ENCODE peak calls at places on chromosome 1, in nine cellular contexts. R, I, N, Q, F, A, J, K and O are unnamed samples.

GRCh38 chr1:210239295-210240155 is 6.9 kb downstream of the SERTAD4 start:
- DNase-seq in R (peak), I (peak), N (no peak), Q (peak), F (peak), A (peak), J (no peak), K (no peak), O (no peak)

GRCh38 chr1:9260086-9260766 is 25.7 kb downstream of the H6PD start:
- DNase-seq in R (no peak), I (no peak), N (no peak), Q (no peak), F (no peak), A (no peak), J (no peak), K (no peak), O (no peak)

GRCh38 chr1:219173758-219174671 is at the start of gene LYPLAL1:
- DNase-seq in R (peak), I (peak), N (peak), Q (peak), F (peak), A (peak), J (peak), K (peak), O (peak)

GRCh38 chr1:83990734-83991133 is 8.2 kb downstream of the TTLL7 start:
- DNase-seq in R (no peak), I (no peak), N (no peak), Q (no peak), F (no peak), A (no peak), J (no peak), K (no peak), O (no peak)

GRCh38 chr1:113416515-113416914 is 26.2 kb downstream of the MAGI3 start:
- DNase-seq in R (no peak), I (no peak), N (no peak), Q (no peak), F (no peak), A (peak), J (no peak), K (no peak), O (no peak)

GRCh38 chr1:171983584-171983983 is 142.3 kb downstream of the DNM3 start:
- DNase-seq in R (no peak), I (peak), N (no peak), Q (no peak), F (no peak), A (no peak), J (no peak), K (no peak), O (peak)

GRCh38 chr1:29579821-29580425 is 343.6 kb downstream of the PTPRU start:
- DNase-seq in R (peak), I (peak), N (no peak), Q (no peak), F (no peak), A (no peak), J (no peak), K (no peak), O (no peak)

GRCh38 chr1:192959657-192960186 is 99.4 kb downstream of the UCHL5 start:
- DNase-seq in R (no peak), I (no peak), N (no peak), Q (no peak), F (no peak), A (no peak), J (no peak), K (no peak), O (no peak)

GRCh38 chr1:234647758-234648157 is 37.8 kb upstream of the IRF2BP2 start:
- DNase-seq in R (no peak), I (no peak), N (no peak), Q (no peak), F (no peak), A (peak), J (no peak), K (no peak), O (no peak)